ENCODE peak calls at places on chromosome 22, in nine cellular contexts. E is EL; M is naive B cell; V is stimulated activated naive CD8-positive, alpha-beta T cell treated with anti-CD3 and anti-CD28 coated beads, Interleukin-15, Interleukin-2, amounts not matched to agents 100 U/mL and 50 U/mL, for 24 hours; Y is type B pancreatic cell; I is NT2/D1; B is amniotic stem cell; N is stimulated activated CD4-positive, alpha-beta T cell treated with anti-CD3 and anti-CD28 coated beads, Interleukin-1b, Interleukin-23, amount 100 ng/mL, for 48 hours; O is IMR-90. S is an unnamed sample.

GRCh38 chr22:47038206-47038835 is 275.9 kb downstream of the TBC1D22A start:
- DNase-seq in E (no peak), M (no peak), V (no peak), Y (no peak), I (no peak), B (no peak), N (no peak), O (no peak), S (no peak)

GRCh38 chr22:19488884-19489843 is 9.4 kb downstream of the CDC45 start:
- DNase-seq in E (no peak), M (no peak), V (no peak), Y (no peak), I (no peak), B (no peak), N (no peak), O (peak), S (no peak)

GRCh38 chr22:36299911-36300310 is 47.0 kb downstream of the APOL1 start:
- DNase-seq in E (no peak), M (no peak), V (no peak), Y (no peak), I (no peak), B (no peak), N (no peak), O (no peak), S (no peak)

GRCh38 chr22:43277987-43278601 is 65.1 kb downstream of the SCUBE1 start:
- DNase-seq in E (no peak), M (no peak), V (no peak), Y (no peak), I (no peak), B (no peak), N (no peak), O (no peak), S (no peak)

GRCh38 chr22:50545522-50546325 is at the start of gene KLHDC7B:
- DNase-seq in E (peak), M (no peak), V (no peak), Y (no peak), I (no peak), B (no peak), N (no peak), O (peak), S (no peak)

GRCh38 chr22:46714550-46714949 is 23.5 kb downstream of the CERK start:
- DNase-seq in E (peak), M (no peak), V (no peak), Y (no peak), I (no peak), B (no peak), N (no peak), O (peak), S (no peak)

GRCh38 chr22:42892571-42893316 is 35.7 kb upstream of the ARFGAP3 start:
- DNase-seq in E (no peak), M (no peak), V (no peak), Y (no peak), I (no peak), B (no peak), N (no peak), O (no peak), S (no peak)

GRCh38 chr22:24059121-24059520 is 48.0 kb downstream of the CABIN1 start:
- DNase-seq in E (peak), M (no peak), V (no peak), Y (no peak), I (no peak), B (peak), N (no peak), O (peak), S (no peak)

GRCh38 chr22:42280836-42281235 is 10.4 kb upstream of the TCF20 start:
- DNase-seq in E (no peak), M (no peak), V (no peak), Y (no peak), I (no peak), B (no peak), N (no peak), O (no peak), S (no peak)

GRCh38 chr22:35835267-35835997 is 117.8 kb downstream of the APOL5 start:
- DNase-seq in E (peak), M (no peak), V (no peak), Y (no peak), I (no peak), B (no peak), N (no peak), O (peak), S (no peak)

GRCh38 chr22:26568207-26568706 is 21.7 kb downstream of the TPST2 start:
- DNase-seq in E (peak), M (no peak), V (no peak), Y (no peak), I (no peak), B (no peak), N (no peak), O (peak), S (no peak)

GRCh38 chr22:21016644-21017420 is 1.9 kb downstream of the P2RX6 start:
- DNase-seq in E (no peak), M (no peak), V (no peak), Y (no peak), I (no peak), B (no peak), N (no peak), O (no peak), S (no peak)

GRCh38 chr22:31556627-31557203 is 60.4 kb downstream of the SFI1 start:
- DNase-seq in E (peak), M (peak), V (no peak), Y (no peak), I (no peak), B (no peak), N (no peak), O (peak), S (peak)

GRCh38 chr22:44723801-44724200 is 21.8 kb downstream of the PRR5 start:
- DNase-seq in E (peak), M (no peak), V (no peak), Y (no peak), I (no peak), B (no peak), N (no peak), O (peak), S (peak)

GRCh38 chr22:40603088-40603605 is 33.4 kb downstream of the MRTFA start:
- DNase-seq in E (peak), M (no peak), V (no peak), Y (no peak), I (no peak), B (peak), N (no peak), O (peak), S (no peak)

GRCh38 chr22:36398602-36399472 is 11.1 kb upstream of the MYH9 start:
- DNase-seq in E (peak), M (no peak), V (no peak), Y (no peak), I (no peak), B (no peak), N (no peak), O (peak), S (no peak)

GRCh38 chr22:33747576-33748180 is 172.6 kb downstream of the LARGE1 start:
- DNase-seq in E (no peak), M (no peak), V (no peak), Y (no peak), I (no peak), B (no peak), N (no peak), O (no peak), S (no peak)

GRCh38 chr22:29784451-29785361 is 17.5 kb downstream of the UQCR10 start:
- DNase-seq in E (no peak), M (no peak), V (no peak), Y (no peak), I (no peak), B (no peak), N (no peak), O (peak), S (no peak)

GRCh38 chr22:46053563-46054090 is 76.7 kb upstream of the WNT7B start:
- DNase-seq in E (peak), M (peak), V (peak), Y (no peak), I (no peak), B (no peak), N (peak), O (peak), S (no peak)

GRCh38 chr22:32328306-32329201 is 29.1 kb upstream of the RFPL3 start:
- DNase-seq in E (no peak), M (no peak), V (no peak), Y (peak), I (no peak), B (no peak), N (no peak), O (no peak), S (no peak)

GRCh38 chr22:37623075-37624016 is 14.7 kb downstream of the GGA1 start:
- DNase-seq in E (peak), M (peak), V (peak), Y (no peak), I (no peak), B (no peak), N (peak), O (peak), S (peak)

GRCh38 chr22:30829901-30830550 is 135.4 kb downstream of the OSBP2 start:
- DNase-seq in E (peak), M (no peak), V (no peak), Y (peak), I (no peak), B (peak), N (no peak), O (peak), S (no peak)

GRCh38 chr22:31609716-31610115 is 52.3 kb downstream of the PISD start:
- DNase-seq in E (no peak), M (no peak), V (no peak), Y (no peak), I (no peak), B (no peak), N (no peak), O (no peak), S (no peak)

GRCh38 chr22:31244044-31244942 is 32.2 kb downstream of the LIMK2 start:
- DNase-seq in E (peak), M (no peak), V (no peak), Y (no peak), I (peak), B (peak), N (no peak), O (peak), S (no peak)